ENCODE peak calls at places on chromosomes 2 and 18, in nine cellular contexts. D, R, C, A, L, S, T, F and I are unnamed samples.

GRCh38 chr2:41142463-41142862 is 690.6 kb upstream of the SLC8A1 start:
- DNase-seq in L (no peak), A (no peak), R (no peak), S (no peak), F (no peak), T (no peak), C (no peak), D (no peak), I (no peak)

GRCh38 chr18:79690586-79691482 is 11.2 kb downstream of the CTDP1 start:
- DNase-seq in L (no peak), T (no peak), C (no peak), S (peak; percentile 29), A (no peak), F (no peak), D (no peak), R (no peak), I (no peak)

GRCh38 chr2:28343184-28343942 is 49.3 kb upstream of the FOSL2 start:
- DNase-seq in F (no peak), R (no peak), D (no peak), A (no peak), L (no peak), S (no peak), T (no peak), C (no peak), I (no peak)

GRCh38 chr2:230849633-230850357 is 14.9 kb upstream of the ITM2C start:
- DNase-seq in A (no peak), T (peak; percentile 31), R (peak; percentile 77), L (no peak), F (peak; percentile 64), S (no peak), D (no peak), C (peak; percentile 50), I (no peak)

GRCh38 chr2:219369447-219369861 is 18.3 kb downstream of the DNPEP start:
- DNase-seq in T (no peak), R (no peak), L (peak; percentile 39), F (no peak), D (no peak), C (peak; percentile 69), S (no peak), A (peak; percentile 44), I (no peak)

GRCh38 chr2:55047677-55048299 is 2.5 kb downstream of the RTN4 start:
- DNase-seq in F (no peak), T (peak; percentile 36), A (peak; percentile 63), D (no peak), S (no peak), L (peak; percentile 33), R (no peak), C (peak; percentile 41), I (no peak)

GRCh38 chr2:191351921-191352320 is 106.7 kb downstream of the MYO1B start:
- DNase-seq in S (no peak), F (no peak), T (no peak), D (no peak), C (no peak), A (no peak), R (no peak), L (no peak), I (no peak)

GRCh38 chr2:230230087-230230486 is 4.6 kb downstream of the SP140 start:
- DNase-seq in F (no peak), S (no peak), C (no peak), T (no peak), A (no peak), D (no peak), R (no peak), L (no peak), I (no peak)

GRCh38 chr2:132460781-132461180 is 44.2 kb downstream of the GPR39 start:
- DNase-seq in A (no peak), F (no peak), S (no peak), L (no peak), C (no peak), T (no peak), R (no peak), D (no peak), I (no peak)

GRCh38 chr2:9230881-9231280 is 24.3 kb downstream of the ASAP2 start:
- DNase-seq in F (no peak), S (peak; percentile 74), C (no peak), L (no peak), A (no peak), T (no peak), R (no peak), D (no peak), I (no peak)

GRCh38 chr2:9230051-9230802 is 23.6 kb downstream of the ASAP2 start:
- DNase-seq in S (no peak), T (no peak), F (no peak), C (no peak), R (no peak), L (no peak), D (no peak), A (no peak), I (peak; percentile 32)

GRCh38 chr2:9232166-9232479 is 25.5 kb downstream of the ASAP2 start:
- DNase-seq in L (no peak), A (no peak), T (no peak), S (peak; percentile 41), F (no peak), R (no peak), C (no peak), D (no peak), I (no peak)

GRCh38 chr2:9232886-9233285 is 26.3 kb downstream of the ASAP2 start:
- DNase-seq in R (no peak), F (no peak), T (no peak), L (no peak), C (no peak), S (no peak), D (no peak), A (no peak), I (no peak)

DNA sequence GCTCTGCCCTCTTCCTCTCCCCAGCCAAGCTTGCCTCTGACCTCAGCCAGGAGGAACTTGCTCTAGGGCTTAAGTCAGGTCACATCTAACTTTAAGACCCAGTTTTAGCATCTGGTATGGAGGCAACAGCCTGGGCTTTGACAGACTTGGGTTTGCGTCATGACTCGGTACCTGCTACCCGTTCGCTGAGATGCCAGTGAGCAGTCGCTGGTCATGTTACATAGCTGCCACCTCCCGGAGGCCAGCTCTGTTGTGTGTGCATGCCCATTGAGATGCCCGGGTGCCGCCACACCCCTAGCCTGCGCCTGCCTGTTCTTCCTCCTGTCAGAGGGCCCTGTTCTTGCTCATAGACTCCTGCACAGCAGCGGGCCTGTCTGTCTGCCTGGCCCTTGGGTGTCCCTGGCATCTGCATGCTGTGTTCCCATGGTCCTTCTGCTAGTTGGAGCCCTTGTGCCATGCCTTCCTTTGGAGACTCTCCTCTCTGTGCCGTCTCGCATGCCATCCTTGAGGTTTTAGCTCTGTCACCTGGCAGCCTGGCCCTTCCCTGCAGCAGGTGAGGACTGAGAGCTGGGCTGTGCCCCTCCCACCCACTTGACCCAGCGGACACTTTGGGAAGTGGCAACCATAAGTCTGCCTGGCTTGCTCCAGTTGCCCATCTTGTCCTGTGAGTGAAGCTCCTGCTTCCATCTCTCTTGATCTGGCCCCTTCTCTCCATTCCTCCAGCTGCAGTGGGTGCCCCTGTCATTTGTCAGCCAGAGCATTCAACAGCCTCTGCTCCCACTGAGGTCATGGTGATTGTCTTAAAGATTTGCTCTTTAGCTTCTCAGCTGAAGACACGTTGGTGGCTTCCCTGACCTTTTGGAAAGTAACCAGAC is 24.9 kb downstream of the ASAP2 start:
- DNase-seq in A (no peak), R (no peak), L (no peak), F (no peak), T (no peak), D (no peak), S (no peak), C (no peak), I (no peak)
- H3K4me1 ChIP-seq in A (no peaks in the 10 kb centered on the region), R (peaks cover 14% of the 10 kb centered on the region), L (peaks cover 2% of the 10 kb centered on the region), F (no peaks in the 10 kb centered on the region), T (peaks cover 99% of the 10 kb centered on the region), D (peaks cover 38% of the 10 kb centered on the region), S (peaks cover 6% of the 10 kb centered on the region), C (peaks cover 36% of the 10 kb centered on the region), I (peaks cover 38% of the 10 kb centered on the region)

GRCh38 chr2:36459725-36460137 is 104.2 kb downstream of the CRIM1 start:
- DNase-seq in S (no peak), A (peak; percentile 38), L (peak; percentile 21), F (no peak), R (peak; percentile 69), C (peak; percentile 20), D (peak; percentile 89), T (peak; percentile 64), I (no peak)
- H3K4me1 ChIP-seq in S (peaks cover 18% of the 10 kb centered on the region), A (peaks cover 14% of the 10 kb centered on the region), L (no peaks in the 10 kb centered on the region), F (peaks cover 11% of the 10 kb centered on the region), R (peaks cover 41% of the 10 kb centered on the region), C (peaks cover 25% of the 10 kb centered on the region), D (peaks cover 74% of the 10 kb centered on the region), T (peaks cover 84% of the 10 kb centered on the region), I (no peaks in the 10 kb centered on the region)

DNA sequence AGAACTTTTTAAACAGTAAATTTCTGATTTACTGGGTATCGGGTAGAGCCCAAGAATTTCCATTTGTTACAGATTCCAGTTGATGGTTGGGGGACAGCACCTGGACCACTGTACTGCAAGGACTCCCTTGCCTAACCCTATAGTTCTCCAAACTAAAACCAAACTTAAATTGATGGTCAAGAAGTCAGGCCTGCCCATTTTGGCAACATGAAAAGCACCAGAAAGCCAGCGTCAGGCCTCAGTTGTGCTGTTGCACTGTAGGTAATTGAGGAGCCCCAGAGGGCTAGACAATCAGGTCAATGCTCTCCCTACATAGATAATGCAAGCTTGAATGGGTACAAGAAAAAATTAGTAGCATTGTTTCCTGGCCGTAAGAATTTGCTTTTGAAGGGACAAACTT is 40.5 kb downstream of the NOP58 start:
- DNase-seq in F (no peak), R (no peak), S (no peak), T (no peak), C (no peak), L (no peak), A (no peak), D (no peak), I (no peak)
- H3K4me1 ChIP-seq in F (no peaks in the 10 kb centered on the region), R (no peaks in the 10 kb centered on the region), S (no peaks in the 10 kb centered on the region), T (no peaks in the 10 kb centered on the region), C (no peaks in the 10 kb centered on the region), L (no peaks in the 10 kb centered on the region), A (no peaks in the 10 kb centered on the region), D (no peaks in the 10 kb centered on the region), I (peaks cover 12% of the 10 kb centered on the region)

GRCh38 chr2:30073523-30073922 is 73.3 kb upstream of the YPEL5 start:
- DNase-seq in F (no peak), A (no peak), S (no peak), T (no peak), D (no peak), C (no peak), R (no peak), L (no peak), I (no peak)

GRCh38 chr2:30072250-30072842 is 74.5 kb upstream of the YPEL5 start:
- DNase-seq in T (peak; percentile 91), D (peak; percentile 71), S (peak; percentile 59), F (peak; percentile 16), C (peak; percentile 71), R (peak; percentile 86), A (peak; percentile 70), L (peak; percentile 61), I (peak; percentile 84)

GRCh38 chr2:30068067-30068466 is 78.7 kb upstream of the YPEL5 start:
- DNase-seq in C (no peak), T (no peak), S (no peak), A (no peak), L (no peak), F (no peak), D (no peak), R (no peak), I (no peak)

GRCh38 chr2:30078521-30078920 is 68.3 kb upstream of the YPEL5 start:
- DNase-seq in S (no peak), A (no peak), T (peak; percentile 26), R (no peak), D (no peak), C (no peak), L (no peak), F (no peak), I (no peak)

DNA sequence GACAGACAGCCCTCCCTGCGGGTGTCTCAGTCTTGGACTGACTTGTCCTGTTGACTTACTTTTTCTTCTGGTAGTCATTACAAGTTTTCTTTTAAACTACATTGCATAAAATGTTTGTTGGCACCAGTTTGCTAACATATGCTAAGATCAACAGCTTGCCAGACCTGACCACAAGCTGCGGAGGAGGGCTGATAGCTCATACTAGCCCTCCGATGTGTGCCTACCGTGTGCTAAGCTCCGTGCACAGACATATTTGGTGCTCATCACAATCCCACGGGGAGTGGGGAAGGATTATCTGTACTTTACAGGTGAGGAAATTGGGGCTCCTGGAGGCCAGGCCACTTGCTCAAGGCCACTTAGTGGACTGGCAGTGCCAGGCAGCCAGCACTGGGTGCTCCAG is 72.8 kb upstream of the YPEL5 start:
- DNase-seq in C (no peak), S (no peak), F (no peak), R (no peak), L (no peak), T (no peak), D (no peak), A (no peak), I (no peak)
- H3K4me1 ChIP-seq in C (no peaks in the 10 kb centered on the region), S (no peaks in the 10 kb centered on the region), F (no peaks in the 10 kb centered on the region), R (no peaks in the 10 kb centered on the region), L (no peaks in the 10 kb centered on the region), T (no peaks in the 10 kb centered on the region), D (peaks cover 8% of the 10 kb centered on the region), A (no peaks in the 10 kb centered on the region), I (no peaks in the 10 kb centered on the region)